ENCODE peak calls at places on chromosomes 4 and X, in seven cellular contexts. Q is lower leg skin, U is Calu3, T is GM13976, S is HCT116, R is tibial artery, E is RWPE2. G is an unnamed sample.

GRCh38 chr4:14434483-14434882 is 567.8 kb upstream of the CPEB2 start:
- DNase-seq in Q (no peak), U (no peak), T (no peak), S (no peak), R (no peak), E (no peak), G (no peak)

GRCh38 chrX:17183566-17183965 is 191.4 kb upstream of the NHS start:
- DNase-seq in Q (no peak), U (no peak), T (no peak), S (no peak), R (no peak), E (no peak), G (no peak)

GRCh38 chr4:111066001-111066400 is 443.1 kb upstream of the PITX2 start:
- DNase-seq in Q (no peak), U (no peak), T (no peak), S (no peak), R (no peak), E (no peak), G (no peak)

GRCh38 chrX:77447339-77448149 is at the start of gene FGF16:
- DNase-seq in Q (no peak), U (no peak), T (peak; percentile 41), S (no peak), R (no peak), E (no peak), G (no peak)

GRCh38 chr4:163815776-163816175 is 321.3 kb downstream of the TMA16 start:
- DNase-seq in Q (no peak), U (no peak), T (no peak), S (no peak), R (no peak), E (no peak), G (no peak)

GRCh38 chr4:110480031-110480549 is 4.1 kb downstream of the ENPEP start:
- DNase-seq in Q (no peak), U (no peak), T (no peak), S (no peak), R (no peak), E (no peak), G (no peak)

GRCh38 chr4:111693754-111694153 is 451.5 kb upstream of the FAM241A start:
- DNase-seq in Q (no peak), U (no peak), T (no peak), S (no peak), R (no peak), E (no peak), G (no peak)

GRCh38 chrX:155949098-155949497 is 48.4 kb upstream of the IL9R start:
- DNase-seq in Q (no peak), U (no peak), T (no peak), S (no peak), R (no peak), E (no peak), G (no peak)

GRCh38 chrX:110146521-110146920 is 143.6 kb downstream of the TMEM164 start:
- DNase-seq in Q (peak; percentile 21), U (peak; percentile 28), T (peak; percentile 40), S (peak; percentile 8), R (peak; percentile 22), E (no peak), G (peak; percentile 62)

GRCh38 chr4:99629962-99630554 is 27.6 kb downstream of the C4orf54 start:
- DNase-seq in Q (no peak), U (no peak), T (no peak), S (no peak), R (no peak), E (no peak), G (no peak)

GRCh38 chrX:47620303-47620685 is 637 bp upstream of the SYN1 start:
- DNase-seq in Q (no peak), U (no peak), T (no peak), S (no peak), R (no peak), E (no peak), G (no peak)

GRCh38 chr4:183821090-183821853 is 83.8 kb upstream of the STOX2 start:
- DNase-seq in Q (no peak), U (no peak), T (no peak), S (no peak), R (no peak), E (no peak), G (no peak)

GRCh38 chrX:115138040-115138439 is 51.2 kb upstream of the RBMXL3 start:
- DNase-seq in Q (no peak), U (no peak), T (no peak), S (no peak), R (no peak), E (no peak), G (no peak)

GRCh38 chr4:175422331-175422730 is 389.7 kb downstream of the GPM6A start:
- DNase-seq in Q (no peak), U (no peak), T (no peak), S (no peak), R (no peak), E (no peak), G (no peak)

GRCh38 chr4:147096667-147097604 is 151.3 kb upstream of the TTC29 start:
- DNase-seq in Q (no peak), U (no peak), T (peak; percentile 37), S (peak; percentile 32), R (no peak), E (no peak), G (no peak)

GRCh38 chrX:130523460-130524394 is 121.9 kb downstream of the RBMX2 start:
- DNase-seq in Q (no peak), U (peak; percentile 47), T (peak; percentile 25), S (no peak), R (peak; percentile 22), E (no peak), G (peak; percentile 36)

GRCh38 chr4:73251384-73251783 is 7.2 kb downstream of the ANKRD17 start:
- DNase-seq in Q (no peak), U (no peak), T (no peak), S (no peak), R (no peak), E (no peak), G (no peak)

GRCh38 chr4:176726803-176727202 is 65.9 kb downstream of the VEGFC start:
- DNase-seq in Q (no peak), U (no peak), T (no peak), S (no peak), R (no peak), E (no peak), G (no peak)

GRCh38 chr4:94828882-94829281 is 71.1 kb downstream of the BMPR1B start:
- DNase-seq in Q (no peak), U (no peak), T (no peak), S (no peak), R (no peak), E (no peak), G (no peak)

GRCh38 chr4:92488496-92488895 is 184.7 kb downstream of the GRID2 start:
- DNase-seq in Q (no peak), U (no peak), T (no peak), S (no peak), R (no peak), E (no peak), G (no peak)
- TF ChIP-seq CTCF in Q (no peak), U (no peak), T (no peak), S (no peak), R (no peak), E (no peak), G (no peak)

GRCh38 chr4:3270141-3270611 is 21.2 kb downstream of the MSANTD1 start:
- DNase-seq in Q (no peak), U (no peak), T (peak; percentile 17), S (no peak), R (peak; percentile 14), E (no peak), G (peak; percentile 8)
- TF ChIP-seq CTCF in Q (no peak), U (no peak), T (no peak), S (no peak), R (no peak), E (no peak), G (no peak)

GRCh38 chrX:53227224-53227765 is 2.3 kb upstream of the KDM5C start:
- DNase-seq in Q (no peak), U (no peak), T (no peak), S (no peak), R (no peak), E (no peak), G (no peak)

GRCh38 chrX:53223955-53224859 is 800 bp downstream of the KDM5C start:
- DNase-seq in Q (no peak), U (peak; percentile 6), T (no peak), S (peak; percentile 28), R (no peak), E (no peak), G (peak; percentile 25)

GRCh38 chrX:53224860-53225797 is at the start of gene KDM5C:
- DNase-seq in Q (peak; percentile 77), U (peak; percentile 84), T (peak; percentile 94), S (peak; percentile 77), R (peak; percentile 83), E (peak; percentile 80), G (peak; percentile 96)

GRCh38 chrX:53223068-53223693 is 1.8 kb downstream of the KDM5C start:
- DNase-seq in Q (no peak), U (no peak), T (no peak), S (no peak), R (no peak), E (no peak), G (peak; percentile 23)
- TF ChIP-seq CTCF in Q (no peak), U (no peak), T (no peak), S (no peak), R (no peak), E (no peak), G (no peak)

DNA sequence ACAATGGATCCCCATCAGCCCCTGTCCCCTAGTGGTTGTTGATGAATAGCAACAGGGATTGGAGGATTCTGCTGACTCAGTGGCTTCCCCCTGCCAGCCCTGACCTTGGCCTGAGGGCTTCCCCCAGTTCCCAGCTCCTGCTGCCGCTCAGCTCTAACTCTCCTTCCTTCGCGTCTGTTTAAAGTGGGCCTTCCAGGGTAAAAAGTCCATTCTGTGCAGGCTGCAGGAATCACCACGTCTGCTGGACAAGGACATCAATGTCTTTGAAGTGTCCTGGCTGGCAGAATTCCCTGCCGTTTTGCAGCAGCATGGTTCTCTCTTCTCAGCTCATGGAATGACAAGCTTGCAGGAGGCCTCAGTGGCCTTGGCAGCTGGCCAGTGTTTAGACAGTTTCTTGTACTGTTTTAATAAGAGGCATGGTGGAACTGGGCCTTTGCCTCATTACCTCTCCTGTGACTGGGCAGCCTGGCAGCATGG is 152.5 kb upstream of the STX18 start:
- DNase-seq in Q (no peak), U (no peak), T (no peak), S (no peak), R (peak; percentile 27), E (no peak), G (no peak)
- TF ChIP-seq CTCF in Q (no peak), U (no peak), T (no peak), S (peak; percentile 10), R (no peak), E (no peak), G (no peak)